ENCODE peak calls at places on chromosomes 11 and 22, in ten cellular contexts. One of them, this sample, is unnamed.

GRCh38 chr11:38718659-38719058 is 2120.6 kb upstream of the RAG2 start:
- DNase-seq in GM12865: no peak
- DNase-seq in A549: no peak
- DNase-seq in hippocampal formation: no peak
- DNase-seq in tibial artery: no peak
- DNase-seq in AG04450: no peak
- DNase-seq in stimulated activated CD4-positive, alpha-beta T cell treated with anti-CD3 and anti-CD28 coated beads, Interleukin-4, amount 100 ng/mL, for 48 hours: no peak
- DNase-seq in iPS-NIHi11: peak
- DNase-seq in HEK293T: no peak
- DNase-seq in nephron progenitor cell: no peak
- DNase-seq in this sample: no peak

GRCh38 chr11:94557391-94557790 is 9.8 kb upstream of the PIWIL4 start:
- DNase-seq in GM12865: no peak
- DNase-seq in A549: no peak
- DNase-seq in hippocampal formation: no peak
- DNase-seq in tibial artery: no peak
- DNase-seq in AG04450: no peak
- DNase-seq in stimulated activated CD4-positive, alpha-beta T cell treated with anti-CD3 and anti-CD28 coated beads, Interleukin-4, amount 100 ng/mL, for 48 hours: no peak
- DNase-seq in iPS-NIHi11: no peak
- DNase-seq in HEK293T: no peak
- DNase-seq in nephron progenitor cell: no peak
- DNase-seq in this sample: no peak

GRCh38 chr11:84720706-84721402 is 906.3 kb downstream of the DLG2 start:
- DNase-seq in GM12865: no peak
- DNase-seq in A549: no peak
- DNase-seq in hippocampal formation: no peak
- DNase-seq in tibial artery: no peak
- DNase-seq in AG04450: no peak
- DNase-seq in stimulated activated CD4-positive, alpha-beta T cell treated with anti-CD3 and anti-CD28 coated beads, Interleukin-4, amount 100 ng/mL, for 48 hours: no peak
- DNase-seq in iPS-NIHi11: peak
- DNase-seq in HEK293T: no peak
- DNase-seq in nephron progenitor cell: peak
- DNase-seq in this sample: peak

GRCh38 chr22:17492247-17492646 is 71.1 kb upstream of the SLC25A18 start:
- DNase-seq in GM12865: no peak
- DNase-seq in A549: no peak
- DNase-seq in hippocampal formation: peak
- DNase-seq in tibial artery: no peak
- DNase-seq in AG04450: no peak
- DNase-seq in stimulated activated CD4-positive, alpha-beta T cell treated with anti-CD3 and anti-CD28 coated beads, Interleukin-4, amount 100 ng/mL, for 48 hours: no peak
- DNase-seq in iPS-NIHi11: no peak
- DNase-seq in HEK293T: no peak
- DNase-seq in nephron progenitor cell: no peak
- DNase-seq in this sample: no peak

GRCh38 chr22:28208036-28208435 is 289.0 kb upstream of the PITPNB start:
- DNase-seq in GM12865: no peak
- DNase-seq in A549: no peak
- DNase-seq in hippocampal formation: no peak
- DNase-seq in tibial artery: no peak
- DNase-seq in AG04450: no peak
- DNase-seq in stimulated activated CD4-positive, alpha-beta T cell treated with anti-CD3 and anti-CD28 coated beads, Interleukin-4, amount 100 ng/mL, for 48 hours: no peak
- DNase-seq in iPS-NIHi11: no peak
- DNase-seq in HEK293T: no peak
- DNase-seq in nephron progenitor cell: no peak
- DNase-seq in this sample: no peak

GRCh38 chr11:17775507-17776212 is 41.1 kb downstream of the KCNC1 start:
- DNase-seq in GM12865: no peak
- DNase-seq in A549: no peak
- DNase-seq in hippocampal formation: no peak
- DNase-seq in tibial artery: peak
- DNase-seq in AG04450: no peak
- DNase-seq in stimulated activated CD4-positive, alpha-beta T cell treated with anti-CD3 and anti-CD28 coated beads, Interleukin-4, amount 100 ng/mL, for 48 hours: no peak
- DNase-seq in iPS-NIHi11: no peak
- DNase-seq in HEK293T: no peak
- DNase-seq in nephron progenitor cell: no peak
- DNase-seq in this sample: no peak

GRCh38 chr11:45885921-45886721 is 670 bp downstream of the MAPK8IP1 start:
- DNase-seq in GM12865: no peak
- DNase-seq in A549: no peak
- DNase-seq in hippocampal formation: no peak
- DNase-seq in tibial artery: no peak
- DNase-seq in AG04450: no peak
- DNase-seq in stimulated activated CD4-positive, alpha-beta T cell treated with anti-CD3 and anti-CD28 coated beads, Interleukin-4, amount 100 ng/mL, for 48 hours: no peak
- DNase-seq in iPS-NIHi11: peak
- DNase-seq in HEK293T: no peak
- DNase-seq in nephron progenitor cell: peak
- DNase-seq in this sample: peak

GRCh38 chr11:71252782-71253730 is 679 bp upstream of the SHANK2 start:
- DNase-seq in GM12865: no peak
- DNase-seq in A549: peak
- DNase-seq in hippocampal formation: no peak
- DNase-seq in tibial artery: no peak
- DNase-seq in AG04450: no peak
- DNase-seq in stimulated activated CD4-positive, alpha-beta T cell treated with anti-CD3 and anti-CD28 coated beads, Interleukin-4, amount 100 ng/mL, for 48 hours: no peak
- DNase-seq in iPS-NIHi11: no peak
- DNase-seq in HEK293T: peak
- DNase-seq in nephron progenitor cell: peak
- DNase-seq in this sample: no peak

GRCh38 chr11:61851128-61851899 is 23.2 kb downstream of the FADS2 start:
- DNase-seq in GM12865: no peak
- DNase-seq in A549: no peak
- DNase-seq in hippocampal formation: peak
- DNase-seq in tibial artery: no peak
- DNase-seq in AG04450: no peak
- DNase-seq in stimulated activated CD4-positive, alpha-beta T cell treated with anti-CD3 and anti-CD28 coated beads, Interleukin-4, amount 100 ng/mL, for 48 hours: no peak
- DNase-seq in iPS-NIHi11: no peak
- DNase-seq in HEK293T: no peak
- DNase-seq in nephron progenitor cell: no peak
- DNase-seq in this sample: no peak

GRCh38 chr11:116263020-116263419 is 509.8 kb downstream of the BUD13 start:
- DNase-seq in GM12865: no peak
- DNase-seq in A549: no peak
- DNase-seq in hippocampal formation: no peak
- DNase-seq in tibial artery: no peak
- DNase-seq in AG04450: no peak
- DNase-seq in stimulated activated CD4-positive, alpha-beta T cell treated with anti-CD3 and anti-CD28 coated beads, Interleukin-4, amount 100 ng/mL, for 48 hours: no peak
- DNase-seq in iPS-NIHi11: no peak
- DNase-seq in HEK293T: no peak
- DNase-seq in nephron progenitor cell: no peak
- DNase-seq in this sample: peak

GRCh38 chr22:24434472-24435322 is 7.3 kb downstream of the ADORA2A start:
- DNase-seq in GM12865: peak
- DNase-seq in A549: no peak
- DNase-seq in hippocampal formation: no peak
- DNase-seq in tibial artery: peak
- DNase-seq in AG04450: no peak
- DNase-seq in stimulated activated CD4-positive, alpha-beta T cell treated with anti-CD3 and anti-CD28 coated beads, Interleukin-4, amount 100 ng/mL, for 48 hours: peak
- DNase-seq in iPS-NIHi11: no peak
- DNase-seq in HEK293T: no peak
- DNase-seq in nephron progenitor cell: no peak
- DNase-seq in this sample: no peak

GRCh38 chr11:124752471-124753100 is 531 bp upstream of the VSIG2 start:
- DNase-seq in GM12865: no peak
- DNase-seq in A549: no peak
- DNase-seq in hippocampal formation: no peak
- DNase-seq in tibial artery: no peak
- DNase-seq in AG04450: no peak
- DNase-seq in stimulated activated CD4-positive, alpha-beta T cell treated with anti-CD3 and anti-CD28 coated beads, Interleukin-4, amount 100 ng/mL, for 48 hours: no peak
- DNase-seq in iPS-NIHi11: no peak
- DNase-seq in HEK293T: no peak
- DNase-seq in nephron progenitor cell: no peak
- DNase-seq in this sample: no peak

GRCh38 chr11:59802639-59803176 is 7.9 kb downstream of the MRPL16 start:
- DNase-seq in GM12865: peak
- DNase-seq in A549: peak
- DNase-seq in hippocampal formation: peak
- DNase-seq in tibial artery: no peak
- DNase-seq in AG04450: no peak
- DNase-seq in stimulated activated CD4-positive, alpha-beta T cell treated with anti-CD3 and anti-CD28 coated beads, Interleukin-4, amount 100 ng/mL, for 48 hours: no peak
- DNase-seq in iPS-NIHi11: no peak
- DNase-seq in HEK293T: peak
- DNase-seq in nephron progenitor cell: no peak
- DNase-seq in this sample: peak

GRCh38 chr22:33129621-33130020 is 71.4 kb upstream of the SYN3 start:
- DNase-seq in GM12865: no peak
- DNase-seq in A549: no peak
- DNase-seq in hippocampal formation: no peak
- DNase-seq in tibial artery: no peak
- DNase-seq in AG04450: no peak
- DNase-seq in stimulated activated CD4-positive, alpha-beta T cell treated with anti-CD3 and anti-CD28 coated beads, Interleukin-4, amount 100 ng/mL, for 48 hours: no peak
- DNase-seq in iPS-NIHi11: no peak
- DNase-seq in HEK293T: no peak
- DNase-seq in nephron progenitor cell: no peak
- DNase-seq in this sample: no peak

GRCh38 chr11:11567862-11568650 is 53.7 kb downstream of the GALNT18 start:
- DNase-seq in GM12865: peak
- DNase-seq in A549: no peak
- DNase-seq in hippocampal formation: peak
- DNase-seq in tibial artery: no peak
- DNase-seq in AG04450: no peak
- DNase-seq in stimulated activated CD4-positive, alpha-beta T cell treated with anti-CD3 and anti-CD28 coated beads, Interleukin-4, amount 100 ng/mL, for 48 hours: no peak
- DNase-seq in iPS-NIHi11: no peak
- DNase-seq in HEK293T: no peak
- DNase-seq in nephron progenitor cell: no peak
- DNase-seq in this sample: peak

GRCh38 chr11:117468888-117469287 is 141.2 kb downstream of the CEP164 start:
- DNase-seq in GM12865: no peak
- DNase-seq in A549: peak
- DNase-seq in hippocampal formation: no peak
- DNase-seq in tibial artery: no peak
- DNase-seq in AG04450: no peak
- DNase-seq in stimulated activated CD4-positive, alpha-beta T cell treated with anti-CD3 and anti-CD28 coated beads, Interleukin-4, amount 100 ng/mL, for 48 hours: no peak
- DNase-seq in iPS-NIHi11: no peak
- DNase-seq in HEK293T: peak
- DNase-seq in nephron progenitor cell: no peak
- DNase-seq in this sample: no peak

GRCh38 chr11:7563269-7563668 is 49.5 kb downstream of the PPFIBP2 start:
- DNase-seq in GM12865: no peak
- DNase-seq in A549: no peak
- DNase-seq in hippocampal formation: no peak
- DNase-seq in tibial artery: no peak
- DNase-seq in AG04450: no peak
- DNase-seq in stimulated activated CD4-positive, alpha-beta T cell treated with anti-CD3 and anti-CD28 coated beads, Interleukin-4, amount 100 ng/mL, for 48 hours: no peak
- DNase-seq in iPS-NIHi11: no peak
- DNase-seq in HEK293T: no peak
- DNase-seq in nephron progenitor cell: no peak
- DNase-seq in this sample: no peak

GRCh38 chr11:72224587-72225410 is at the start of gene INPPL1:
- DNase-seq in GM12865: peak
- DNase-seq in A549: no peak
- DNase-seq in hippocampal formation: no peak
- DNase-seq in tibial artery: peak
- DNase-seq in AG04450: no peak
- DNase-seq in stimulated activated CD4-positive, alpha-beta T cell treated with anti-CD3 and anti-CD28 coated beads, Interleukin-4, amount 100 ng/mL, for 48 hours: no peak
- DNase-seq in iPS-NIHi11: peak
- DNase-seq in HEK293T: peak
- DNase-seq in nephron progenitor cell: peak
- DNase-seq in this sample: no peak

GRCh38 chr11:43504316-43504950 is 145.7 kb downstream of the TTC17 start:
- DNase-seq in GM12865: peak
- DNase-seq in A549: peak
- DNase-seq in hippocampal formation: no peak
- DNase-seq in tibial artery: no peak
- DNase-seq in AG04450: no peak
- DNase-seq in stimulated activated CD4-positive, alpha-beta T cell treated with anti-CD3 and anti-CD28 coated beads, Interleukin-4, amount 100 ng/mL, for 48 hours: peak
- DNase-seq in iPS-NIHi11: peak
- DNase-seq in HEK293T: peak
- DNase-seq in nephron progenitor cell: peak
- DNase-seq in this sample: no peak

GRCh38 chr22:46639843-46640242 is 19.7 kb downstream of the GRAMD4 start:
- DNase-seq in GM12865: no peak
- DNase-seq in A549: no peak
- DNase-seq in hippocampal formation: no peak
- DNase-seq in tibial artery: no peak
- DNase-seq in AG04450: no peak
- DNase-seq in stimulated activated CD4-positive, alpha-beta T cell treated with anti-CD3 and anti-CD28 coated beads, Interleukin-4, amount 100 ng/mL, for 48 hours: no peak
- DNase-seq in iPS-NIHi11: no peak
- DNase-seq in HEK293T: no peak
- DNase-seq in nephron progenitor cell: no peak
- DNase-seq in this sample: no peak

GRCh38 chr11:64141081-64141783 is 24.7 kb downstream of the MACROD1 start:
- DNase-seq in GM12865: no peak
- DNase-seq in A549: no peak
- DNase-seq in hippocampal formation: no peak
- DNase-seq in tibial artery: no peak
- DNase-seq in AG04450: no peak
- DNase-seq in stimulated activated CD4-positive, alpha-beta T cell treated with anti-CD3 and anti-CD28 coated beads, Interleukin-4, amount 100 ng/mL, for 48 hours: no peak
- DNase-seq in iPS-NIHi11: no peak
- DNase-seq in HEK293T: no peak
- DNase-seq in nephron progenitor cell: peak
- DNase-seq in this sample: no peak

GRCh38 chr22:31347251-31348008 is 1.3 kb upstream of the PATZ1 start:
- DNase-seq in GM12865: peak
- DNase-seq in A549: peak
- DNase-seq in hippocampal formation: peak
- DNase-seq in tibial artery: no peak
- DNase-seq in AG04450: peak
- DNase-seq in stimulated activated CD4-positive, alpha-beta T cell treated with anti-CD3 and anti-CD28 coated beads, Interleukin-4, amount 100 ng/mL, for 48 hours: peak
- DNase-seq in iPS-NIHi11: peak
- DNase-seq in HEK293T: peak
- DNase-seq in nephron progenitor cell: peak
- DNase-seq in this sample: peak

GRCh38 chr22:24407278-24407665 is 20.1 kb upstream of the ADORA2A start:
- DNase-seq in GM12865: no peak
- DNase-seq in A549: no peak
- DNase-seq in hippocampal formation: no peak
- DNase-seq in tibial artery: peak
- DNase-seq in AG04450: no peak
- DNase-seq in stimulated activated CD4-positive, alpha-beta T cell treated with anti-CD3 and anti-CD28 coated beads, Interleukin-4, amount 100 ng/mL, for 48 hours: no peak
- DNase-seq in iPS-NIHi11: no peak
- DNase-seq in HEK293T: no peak
- DNase-seq in nephron progenitor cell: no peak
- DNase-seq in this sample: no peak

GRCh38 chr11:117750357-117750756 is 46.7 kb downstream of the DSCAML1 start:
- DNase-seq in GM12865: no peak
- DNase-seq in A549: no peak
- DNase-seq in hippocampal formation: no peak
- DNase-seq in tibial artery: no peak
- DNase-seq in AG04450: no peak
- DNase-seq in stimulated activated CD4-positive, alpha-beta T cell treated with anti-CD3 and anti-CD28 coated beads, Interleukin-4, amount 100 ng/mL, for 48 hours: no peak
- DNase-seq in iPS-NIHi11: no peak
- DNase-seq in HEK293T: no peak
- DNase-seq in nephron progenitor cell: no peak
- DNase-seq in this sample: no peak